ENCODE peak calls at places on chromosomes 3 and 15, in five cellular contexts. V, A, G, K and X are unnamed samples.

GRCh38 chr3:127277591-127277990 is 10.3 kb downstream of the PRR20G start:
- DNase-seq in K (no peak), A (no peak), V (peak; percentile 49), G (no peak), X (no peak)

GRCh38 chr15:17026633-17027032 is 3515.0 kb downstream of the GOLGA6L6 start:
- DNase-seq in G (no peak), K (no peak), A (no peak), V (no peak), X (no peak)

GRCh38 chr15:74785716-74786032 is 3.8 kb downstream of the CSK start:
- DNase-seq in A (no peak), V (no peak), G (no peak), K (no peak), X (peak; percentile 47)

GRCh38 chr15:35674873-35675781 is 129.2 kb upstream of the DPH6 start:
- DNase-seq in A (no peak), G (no peak), K (no peak), V (peak; percentile 19), X (no peak)

GRCh38 chr3:33791477-33792166 is 6.8 kb upstream of the PDCD6IP start:
- DNase-seq in A (no peak), G (no peak), K (no peak), V (peak; percentile 99), X (no peak)

GRCh38 chr3:43031490-43032216 is 52.5 kb downstream of the GASK1A start:
- DNase-seq in K (no peak), V (peak; percentile 37), A (no peak), G (no peak), X (no peak)

GRCh38 chr3:127455541-127456450 is 134.7 kb downstream of the TPRA1 start:
- DNase-seq in A (peak; percentile 90), K (peak; percentile 52), G (peak; percentile 86), V (peak; percentile 35), X (peak; percentile 80)

GRCh38 chr3:193028283-193028682 is 110.6 kb upstream of the MB21D2 start:
- DNase-seq in V (no peak), K (no peak), G (no peak), A (no peak), X (no peak)

GRCh38 chr3:47836986-47837385 is 34.0 kb downstream of the DHX30 start:
- DNase-seq in K (peak; percentile 18), A (peak; percentile 42), G (no peak), V (no peak), X (no peak)

GRCh38 chr3:49015072-49015471 is 3.3 kb downstream of the DALRD3 start:
- DNase-seq in V (no peak), A (no peak), G (no peak), K (no peak), X (no peak)

GRCh38 chr3:49513494-49514179 is 40.6 kb upstream of the BSN start:
- DNase-seq in K (no peak), G (no peak), A (no peak), V (no peak), X (no peak)

GRCh38 chr15:79680721-79681120 is 216.1 kb downstream of the MTHFS start:
- DNase-seq in V (no peak), K (no peak), A (no peak), G (no peak), X (no peak)

GRCh38 chr3:9582332-9582731 is 28.7 kb upstream of the LHFPL4 start:
- DNase-seq in K (no peak), V (no peak), G (no peak), A (no peak), X (no peak)

GRCh38 chr15:75646944-75647364 is 758 bp upstream of the SNX33 start:
- DNase-seq in K (peak; percentile 12), V (no peak), G (no peak), A (peak; percentile 45), X (no peak)

GRCh38 chr15:91165850-91166249 is 65.8 kb downstream of the SV2B start:
- DNase-seq in G (no peak), A (no peak), V (no peak), K (no peak), X (no peak)

GRCh38 chr15:37370938-37371337 is 270.6 kb upstream of the MEIS2 start:
- DNase-seq in V (no peak), K (no peak), G (no peak), A (no peak), X (no peak)

GRCh38 chr3:77500711-77501110 is 460.8 kb downstream of the ROBO2 start:
- DNase-seq in G (no peak), K (no peak), V (no peak), A (no peak), X (no peak)

GRCh38 chr15:100001405-100001804 is 268.2 kb upstream of the LYSMD4 start:
- DNase-seq in G (no peak), V (peak; percentile 96), A (no peak), K (no peak), X (no peak)

GRCh38 chr3:4162132-4162531 is 141.0 kb upstream of the SETMAR start:
- DNase-seq in A (no peak), K (no peak), G (no peak), V (no peak), X (no peak)

GRCh38 chr3:114872056-114872455 is 275.0 kb downstream of the ZBTB20 start:
- DNase-seq in A (no peak), K (no peak), V (no peak), G (no peak), X (no peak)

GRCh38 chr15:92570391-92570790 is 85.2 kb downstream of the FAM174B start:
- DNase-seq in V (no peak), K (no peak), G (no peak), A (no peak), X (no peak)

GRCh38 chr3:172106989-172107388 is 67.6 kb downstream of the FNDC3B start:
- DNase-seq in G (peak; percentile 49), K (peak; percentile 25), V (peak; percentile 97), A (no peak), X (peak; percentile 97)

GRCh38 chr3:182829761-182830405 is 36.6 kb downstream of the ATP11B start:
- DNase-seq in K (no peak), G (no peak), V (no peak), A (no peak), X (no peak)

GRCh38 chr15:96339662-96340347 is 9.3 kb downstream of the NR2F2 start:
- DNase-seq in A (no peak), V (no peak), K (no peak), G (no peak), X (no peak)

GRCh38 chr15:66233487-66234415 is 19.8 kb downstream of the MEGF11 start:
- DNase-seq in A (peak; percentile 66), V (peak; percentile 31), K (no peak), G (no peak), X (no peak)

GRCh38 chr3:125019271-125019670 is 36.5 kb downstream of the HEG1 start:
- DNase-seq in K (no peak), A (no peak), V (no peak), G (no peak), X (no peak)

GRCh38 chr3:47984089-47984759 is 32.0 kb downstream of the MAP4 start:
- DNase-seq in V (no peak), K (no peak), A (no peak), G (no peak), X (no peak)

GRCh38 chr3:58161435-58162398 is 49.1 kb downstream of the DNASE1L3 start:
- DNase-seq in K (no peak), V (peak; percentile 58), G (no peak), A (no peak), X (no peak)

GRCh38 chr3:99248130-99248529 is 346.6 kb upstream of the DCBLD2 start:
- DNase-seq in A (no peak), G (no peak), K (no peak), V (no peak), X (no peak)

GRCh38 chr3:109265300-109265699 is 51.0 kb downstream of the DPPA2 start:
- DNase-seq in A (no peak), V (no peak), K (no peak), G (no peak), X (no peak)

GRCh38 chr3:72907851-72908620 is 20.2 kb downstream of the GXYLT2 start:
- DNase-seq in V (no peak), G (no peak), K (no peak), A (no peak), X (no peak)

GRCh38 chr15:99911824-99912223 is 178.6 kb upstream of the LYSMD4 start:
- DNase-seq in G (no peak), A (no peak), K (no peak), V (peak; percentile 61), X (peak; percentile 7)

GRCh38 chr15:89342840-89343239 is 8.2 kb upstream of the POLG start:
- DNase-seq in V (no peak), G (no peak), A (no peak), K (no peak), X (no peak)

GRCh38 chr3:159886050-159886449 is 102.6 kb upstream of the IL12A start:
- DNase-seq in K (no peak), G (no peak), V (no peak), A (no peak), X (no peak)

GRCh38 chr3:129793947-129794318 is 99.6 kb downstream of the TMCC1 start:
- DNase-seq in A (peak; percentile 38), G (peak; percentile 18), V (peak; percentile 35), K (peak; percentile 42), X (peak; percentile 14)

GRCh38 chr15:35182841-35183479 is 97.9 kb upstream of the NANOGP8 start:
- DNase-seq in A (peak; percentile 71), K (no peak), G (no peak), V (no peak), X (no peak)

GRCh38 chr15:65805019-65805738 is 13.1 kb upstream of the DENND4A start:
- DNase-seq in A (no peak), K (no peak), V (no peak), G (no peak), X (no peak)

GRCh38 chr15:92667291-92667904 is 11.8 kb upstream of the FAM174B start:
- DNase-seq in V (no peak), K (no peak), G (no peak), A (no peak), X (no peak)

GRCh38 chr3:139328356-139328755 is 15.5 kb upstream of the MRPS22 start:
- DNase-seq in K (no peak), V (no peak), G (no peak), A (no peak), X (no peak)